ENCODE peak calls at places on chromosomes 2 and 18, in four cellular contexts. S is T-helper 17 cell, I is T-helper 2 cell, M is AG08395. T is an unnamed sample.

GRCh38 chr2:27220091-27220490 is 2.9 kb downstream of the CAD start:
- DNase-seq in S (no peak), M (no peak), I (no peak), T (no peak)

GRCh38 chr18:35605686-35606417 is 24.3 kb downstream of the GALNT1 start:
- DNase-seq in I (no peak), S (no peak), M (no peak), T (no peak)

GRCh38 chr2:1892529-1893250 is 148.4 kb upstream of the PXDN start:
- DNase-seq in M (no peak), I (no peak), S (no peak), T (no peak)

GRCh38 chr2:134145519-134145918 is 108.4 kb upstream of the MGAT5 start:
- DNase-seq in I (no peak), S (no peak), M (no peak), T (no peak)

GRCh38 chr2:191629001-191629453 is 48.9 kb upstream of the NABP1 start:
- DNase-seq in I (no peak), M (no peak), S (no peak), T (no peak)

GRCh38 chr2:73103018-73103542 is 9.7 kb downstream of the RAB11FIP5 start:
- DNase-seq in S (no peak), M (no peak), I (no peak), T (no peak)

GRCh38 chr2:186542002-186542401 is 47.9 kb upstream of the ITGAV start:
- DNase-seq in M (no peak), S (no peak), I (no peak), T (no peak)

GRCh38 chr18:25310045-25310444 is 41.9 kb downstream of the ZNF521 start:
- DNase-seq in M (peak; percentile 13), S (no peak), I (no peak), T (no peak)

GRCh38 chr2:140108706-140109472 is 1328.7 kb upstream of the NXPH2 start:
- DNase-seq in M (no peak), S (no peak), I (no peak), T (no peak)

GRCh38 chr18:45227004-45227403 is 388.3 kb upstream of the SLC14A2 start:
- DNase-seq in M (peak; percentile 54), I (no peak), S (no peak), T (no peak)

T was measured in CD4-positive, alpha-beta T cell.